ENCODE peak calls at places on chromosome 16, in four cellular contexts. S, M, U and K are unnamed samples.

GRCh38 chr16:69709456-69710084 is 16.8 kb downstream of the NQO1 start:
- DNase-seq in S (peak; percentile 58), M (peak; percentile 45), U (peak; percentile 81), K (peak; percentile 71)

GRCh38 chr16:19926449-19927390 is 42.1 kb upstream of the GPRC5B start:
- DNase-seq in S (no peak), M (no peak), U (peak; percentile 96), K (peak; percentile 48)

GRCh38 chr16:58490100-58490499 is 9.8 kb upstream of the NDRG4 start:
- DNase-seq in S (no peak), M (no peak), U (no peak), K (no peak)

GRCh38 chr16:74585846-74586392 is 21.0 kb downstream of the GLG1 start:
- DNase-seq in S (no peak), M (no peak), U (no peak), K (no peak)

GRCh38 chr16:11586856-11587642 is at the start of gene LITAF:
- DNase-seq in S (peak; percentile 67), M (peak; percentile 77), U (no peak), K (no peak)

GRCh38 chr16:52618753-52619497 is 72.0 kb upstream of the TOX3 start:
- DNase-seq in S (no peak), M (no peak), U (no peak), K (no peak)

GRCh38 chr16:9268446-9268845 is 177.0 kb downstream of the HAPSTR1 start:
- DNase-seq in S (no peak), M (no peak), U (no peak), K (no peak)

GRCh38 chr16:67779256-67780014 is 26.9 kb downstream of the RANBP10 start:
- DNase-seq in S (no peak), M (no peak), U (no peak), K (no peak)

GRCh38 chr16:79767597-79768280 is 167.2 kb upstream of the MAF start:
- DNase-seq in S (no peak), M (no peak), U (peak; percentile 40), K (no peak)

GRCh38 chr16:71542377-71542776 is 16.2 kb downstream of the CHST4 start:
- DNase-seq in S (peak; percentile 58), M (peak; percentile 44), U (peak; percentile 63), K (peak; percentile 14)

GRCh38 chr16:22648141-22648540 is 137.4 kb downstream of the NPIPB5 start:
- DNase-seq in S (no peak), M (no peak), U (no peak), K (no peak)

GRCh38 chr16:87740909-87741424 is 24.8 kb downstream of the KLHDC4 start:
- DNase-seq in S (no peak), M (no peak), U (no peak), K (no peak)

GRCh38 chr16:9122342-9122741 is 30.9 kb downstream of the HAPSTR1 start:
- DNase-seq in S (no peak), M (no peak), U (no peak), K (no peak)

GRCh38 chr16:79325211-79325610 is 275.3 kb downstream of the MAF start:
- DNase-seq in S (no peak), M (no peak), U (no peak), K (no peak)

GRCh38 chr16:55942821-55943220 is 67.6 kb upstream of the CES5A start:
- DNase-seq in S (no peak), M (no peak), U (no peak), K (no peak)

GRCh38 chr16:69396187-69397061 is 10.6 kb upstream of the TERF2 start:
- DNase-seq in S (peak; percentile 59), M (peak; percentile 65), U (peak; percentile 99), K (peak; percentile 85)

GRCh38 chr16:6377956-6378355 is 954.7 kb upstream of the RBFOX1 start:
- DNase-seq in S (no peak), M (no peak), U (no peak), K (no peak)

GRCh38 chr16:29994613-29995329 is 646 bp downstream of the HIRIP3 start:
- DNase-seq in S (no peak), M (peak; percentile 90), U (no peak), K (peak; percentile 29)

GRCh38 chr16:83200005-83200779 is 573.4 kb downstream of the CDH13 start:
- DNase-seq in S (no peak), M (no peak), U (no peak), K (no peak)

GRCh38 chr16:28324235-28324886 is 32.0 kb downstream of the SBK1 start:
- DNase-seq in S (no peak), M (no peak), U (peak; percentile 88), K (no peak)

GRCh38 chr16:11431915-11432465 is 86.7 kb downstream of the RMI2 start:
- DNase-seq in S (no peak), M (no peak), U (peak; percentile 80), K (no peak)

GRCh38 chr16:61915569-61915968 is 120.7 kb downstream of the CDH8 start:
- DNase-seq in S (no peak), M (no peak), U (no peak), K (no peak)

GRCh38 chr16:71746442-71747046 is 22.0 kb upstream of the PHLPP2 start:
- DNase-seq in S (peak; percentile 53), M (peak; percentile 46), U (peak; percentile 51), K (peak; percentile 47)

GRCh38 chr16:27314161-27314723 is 468 bp downstream of the IL4R start:
- DNase-seq in S (peak; percentile 54), M (peak; percentile 47), U (peak; percentile 63), K (peak; percentile 91)

GRCh38 chr16:17258848-17259713 is 211.7 kb downstream of the XYLT1 start:
- DNase-seq in S (peak; percentile 12), M (peak; percentile 41), U (no peak), K (no peak)

GRCh38 chr16:12089492-12090161 is 113.1 kb downstream of the SNX29 start:
- DNase-seq in S (no peak), M (peak; percentile 45), U (peak; percentile 48), K (peak; percentile 73)

GRCh38 chr16:66619534-66620418 is 15.3 kb downstream of the CMTM3 start:
- DNase-seq in S (no peak), M (no peak), U (no peak), K (no peak)

GRCh38 chr16:12323007-12323699 is 346.6 kb downstream of the SNX29 start:
- DNase-seq in S (no peak), M (no peak), U (no peak), K (no peak)

GRCh38 chr16:69532761-69533459 is 32.9 kb upstream of the NFAT5 start:
- DNase-seq in S (no peak), M (no peak), U (no peak), K (no peak)

GRCh38 chr16:30027588-30028437 is 3.3 kb downstream of the TLCD3B start:
- DNase-seq in S (no peak), M (no peak), U (no peak), K (no peak)

GRCh38 chr16:1443403-1443973 is 868 bp downstream of the CCDC154 start:
- DNase-seq in S (no peak), M (no peak), U (no peak), K (no peak)

GRCh38 chr16:56985288-56985961 is 3.9 kb upstream of the NLRC5 start:
- DNase-seq in S (peak; percentile 89), M (no peak), U (no peak), K (peak; percentile 28)

GRCh38 chr16:11507991-11508390 is 78.7 kb downstream of the LITAF start:
- DNase-seq in S (no peak), M (no peak), U (no peak), K (no peak)

GRCh38 chr16:88759245-88759975 is 25.6 kb downstream of the PIEZO1 start:
- DNase-seq in S (no peak), M (no peak), U (peak; percentile 98), K (peak; percentile 26)
- TF ChIP-seq JUN in S (no peak), M (no peak), U (no peak), K (no peak)

DNA sequence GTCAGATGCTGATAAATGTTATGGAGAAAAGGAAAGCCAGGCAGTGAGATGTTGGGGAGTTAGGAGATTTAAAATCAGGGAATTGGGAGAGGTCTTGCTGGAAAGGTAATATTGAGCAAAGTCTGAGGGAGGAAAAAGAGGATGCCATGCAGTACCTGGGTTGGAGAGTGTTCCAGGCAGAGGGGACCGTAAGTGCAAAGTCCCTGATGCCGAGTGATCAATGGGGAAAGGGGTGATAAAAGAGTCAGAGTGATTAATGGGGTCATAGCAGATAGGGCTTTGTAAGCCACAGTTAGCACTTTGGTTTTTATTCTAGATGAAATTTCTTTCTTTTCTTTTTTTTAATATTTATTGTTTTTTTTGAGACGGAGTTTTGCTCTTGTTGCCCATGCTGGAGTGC is 2.0 kb upstream of the TRIM72 start:
- DNase-seq in S (no peak), M (no peak), U (no peak), K (no peak)
- H3K4me1 ChIP-seq in S (peaks cover 5% of the 10 kb centered on the region), M (peaks cover 33% of the 10 kb centered on the region), U (peaks cover 27% of the 10 kb centered on the region), K (no peaks in the 10 kb centered on the region)

GRCh38 chr16:15857779-15858560 is 1.1 kb upstream of the MYH11 start:
- DNase-seq in S (peak; percentile 38), M (no peak), U (no peak), K (peak; percentile 22)
- H3K27ac ChIP-seq in S (peak overlapping the region; percentile 88), M (no peak overlapping the region), U (no peak overlapping the region), K (no peak overlapping the region)

DNA sequence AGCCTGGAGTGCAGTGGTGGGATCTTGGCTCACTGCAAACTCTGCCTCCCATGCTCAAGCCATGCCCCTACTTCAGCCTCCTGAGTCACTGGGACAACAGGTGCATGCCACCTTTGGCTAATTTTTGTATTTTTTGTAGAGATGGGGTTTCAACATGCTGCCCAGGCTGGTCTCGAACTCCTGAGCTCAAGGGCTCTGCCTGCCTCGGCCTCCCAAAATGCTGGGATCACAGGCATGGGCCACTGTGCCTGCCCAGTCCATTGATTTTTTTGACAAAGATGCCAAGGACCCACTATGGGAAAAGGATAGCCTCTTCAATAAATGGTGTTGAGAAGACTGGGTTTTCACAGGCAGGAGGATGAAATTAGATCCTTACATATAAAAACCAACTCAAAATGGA is 10.8 kb upstream of the ADCY7 start:
- DNase-seq in S (no peak), M (no peak), U (no peak), K (no peak)
- TF ChIP-seq JUN in S (no peak), M (no peak), U (no peak), K (no peak)

DNA sequence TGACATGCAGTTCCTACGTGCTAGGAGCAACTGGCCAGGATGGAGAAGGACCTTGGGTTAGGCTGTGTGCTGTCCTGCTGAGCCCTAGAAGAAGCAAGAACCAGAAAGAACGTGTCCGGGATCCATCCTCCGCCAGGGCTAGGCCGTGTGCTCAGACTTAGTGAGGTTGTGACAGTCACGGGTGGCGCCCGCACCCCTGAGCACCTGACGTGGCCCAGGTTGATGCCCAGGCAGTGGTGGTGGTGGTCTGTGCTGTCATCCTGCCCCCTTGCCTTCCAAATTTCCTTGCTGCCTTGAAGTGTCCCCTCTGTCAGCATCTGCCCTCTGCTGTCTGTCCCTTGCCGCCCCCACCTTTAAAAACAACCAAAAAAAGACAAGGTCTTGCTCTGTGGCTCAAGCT is 4.2 kb upstream of the GSE1 start:
- DNase-seq in S (no peak), M (no peak), U (no peak), K (no peak)
- H3K4me1 ChIP-seq in S (peaks cover 10% of the 10 kb centered on the region), M (peaks cover 82% of the 10 kb centered on the region), U (peaks cover 17% of the 10 kb centered on the region), K (peaks cover 12% of the 10 kb centered on the region)

GRCh38 chr16:80899804-80900592 is 95.6 kb upstream of the CDYL2 start:
- DNase-seq in S (no peak), M (no peak), U (peak; percentile 52), K (peak; percentile 90)
- H3K27ac ChIP-seq in S (no peak overlapping the region), M (no peak overlapping the region), U (no peak overlapping the region), K (no peak overlapping the region)